ENCODE peak calls at places on chromosome 1, in ten cellular contexts. N, K, T, O, Y, P, X, Q, B and D are unnamed samples.

GRCh38 chr1:177334276-177334675 is 163.5 kb downstream of the BRINP2 start:
- DNase-seq in K (no peak), T (no peak), N (no peak), Y (no peak), B (no peak), P (peak; percentile 25), Q (no peak), O (no peak), X (no peak), D (no peak)

GRCh38 chr1:105865546-105865945 is 1190.9 kb upstream of the PRMT6 start:
- DNase-seq in O (no peak), Y (no peak), Q (no peak), P (no peak), X (no peak), T (no peak), B (no peak), N (no peak), K (no peak), D (no peak)

GRCh38 chr1:38941527-38942019 is at the start of gene RHBDL2:
- DNase-seq in O (peak; percentile 71), Y (peak; percentile 70), X (peak; percentile 88), P (no peak), T (peak; percentile 76), B (peak; percentile 54), Q (no peak), N (peak; percentile 90), K (peak; percentile 38), D (peak; percentile 56)

GRCh38 chr1:61141288-61142044 is 59.1 kb downstream of the NFIA start:
- DNase-seq in T (no peak), Q (peak; percentile 9), K (peak; percentile 35), N (no peak), X (no peak), O (no peak), Y (peak; percentile 73), P (no peak), B (no peak), D (no peak)

GRCh38 chr1:34408011-34408410 is 231.3 kb downstream of the C1orf94 start:
- DNase-seq in Y (no peak), N (no peak), Q (no peak), O (no peak), X (no peak), P (no peak), T (peak; percentile 41), K (no peak), B (no peak), D (no peak)

GRCh38 chr1:21439721-21440629 is at the start of gene NBPF3:
- DNase-seq in O (peak; percentile 94), B (peak; percentile 90), Y (peak; percentile 82), X (peak; percentile 91), N (peak; percentile 97), Q (peak; percentile 95), P (peak; percentile 97), T (peak; percentile 95), K (peak; percentile 69), D (peak; percentile 93)

GRCh38 chr1:218409946-218410510 is 64.9 kb downstream of the TGFB2 start:
- DNase-seq in B (no peak), T (no peak), Q (no peak), N (no peak), P (no peak), Y (no peak), X (no peak), K (peak; percentile 50), O (no peak), D (no peak)

GRCh38 chr1:178628637-178629548 is 96.2 kb upstream of the RALGPS2 start:
- DNase-seq in T (no peak), K (peak; percentile 83), N (no peak), B (no peak), O (no peak), Y (peak; percentile 71), Q (no peak), P (no peak), X (no peak), D (peak; percentile 31)

GRCh38 chr1:154851392-154852177 is 18.5 kb downstream of the KCNN3 start:
- DNase-seq in Q (no peak), K (no peak), Y (no peak), T (no peak), O (peak; percentile 87), P (no peak), B (no peak), X (no peak), N (peak; percentile 54), D (peak; percentile 50)

GRCh38 chr1:214503553-214503952 is 47.8 kb downstream of the PTPN14 start:
- DNase-seq in X (no peak), T (no peak), N (no peak), K (peak; percentile 54), P (no peak), Y (peak; percentile 27), Q (no peak), B (no peak), O (no peak), D (no peak)

GRCh38 chr1:67773462-67773861 is 59.8 kb downstream of the GNG12 start:
- DNase-seq in X (no peak), K (peak; percentile 60), T (no peak), Q (no peak), P (no peak), N (no peak), B (no peak), O (no peak), Y (no peak), D (no peak)

GRCh38 chr1:185681034-185681633 is 53.1 kb upstream of the HMCN1 start:
- DNase-seq in P (peak; percentile 59), N (no peak), T (no peak), Y (peak; percentile 65), X (no peak), B (no peak), O (no peak), Q (peak; percentile 54), K (peak; percentile 44), D (no peak)

GRCh38 chr1:80158266-80158665 is 1151.7 kb upstream of the ADGRL4 start:
- DNase-seq in Q (no peak), T (no peak), P (no peak), X (no peak), B (no peak), O (no peak), N (no peak), K (no peak), Y (no peak), D (no peak)

GRCh38 chr1:170804419-170804818 is 130.9 kb upstream of the MROH9 start:
- DNase-seq in Q (no peak), K (no peak), B (no peak), N (no peak), X (no peak), Y (no peak), O (no peak), T (no peak), P (no peak), D (no peak)

GRCh38 chr1:115660151-115660550 is 18.4 kb downstream of the VANGL1 start:
- DNase-seq in N (no peak), O (no peak), X (no peak), B (no peak), Y (no peak), K (no peak), Q (no peak), T (no peak), P (no peak), D (no peak)
- H3K4me1 ChIP-seq in N (peaks cover 22% of the 10 kb centered on the region), O (peaks cover 22% of the 10 kb centered on the region), X (peaks cover 11% of the 10 kb centered on the region), B (peaks cover 35% of the 10 kb centered on the region), Y (peaks cover 8% of the 10 kb centered on the region), K (peaks cover 3% of the 10 kb centered on the region), Q (no peaks in the 10 kb centered on the region), T (peaks cover 7% of the 10 kb centered on the region), P (peaks cover 3% of the 10 kb centered on the region), D (no peaks in the 10 kb centered on the region)

GRCh38 chr1:7785108-7785507 is 1.0 kb downstream of the PER3 start:
- DNase-seq in K (no peak), Q (no peak), T (no peak), P (no peak), X (no peak), Y (no peak), O (no peak), N (no peak), B (no peak), D (no peak)

GRCh38 chr1:7783178-7783711 is 846 bp upstream of the PER3 start:
- DNase-seq in Y (peak; percentile 69), K (peak; percentile 24), Q (peak; percentile 18), X (peak; percentile 71), O (peak; percentile 93), P (peak; percentile 77), B (peak; percentile 83), T (peak; percentile 78), N (peak; percentile 94), D (peak; percentile 86)

GRCh38 chr1:7781923-7782495 is 2.1 kb upstream of the PER3 start:
- DNase-seq in P (no peak), B (no peak), Y (no peak), K (no peak), N (no peak), T (no peak), X (peak; percentile 57), O (no peak), Q (no peak), D (no peak)

GRCh38 chr1:7784492-7785071 is 491 bp downstream of the PER3 start:
- DNase-seq in Y (peak; percentile 2), B (peak; percentile 37), T (peak; percentile 56), N (peak; percentile 85), O (peak; percentile 79), Q (no peak), P (no peak), X (no peak), K (no peak), D (peak; percentile 69)

GRCh38 chr1:7783826-7784491 is at the start of gene PER3:
- DNase-seq in P (peak; percentile 99), X (peak; percentile 99), O (peak; percentile 99), N (peak; percentile 99), Y (peak; percentile 99), B (peak; percentile 98), K (peak; percentile 95), T (peak; percentile 96), Q (peak; percentile 83), D (peak; percentile 99)
- H3K27ac ChIP-seq in P (peak within 1 kb of the TSS; percentile 82), X (peak within 1 kb of the TSS; percentile 95), O (peak within 1 kb of the TSS; percentile 94), N (peak within 1 kb of the TSS; percentile 84), Y (peak within 1 kb of the TSS; percentile 88), B (peak within 1 kb of the TSS; percentile 94), K (peak within 1 kb of the TSS; percentile 27), T (peak within 1 kb of the TSS; percentile 77), Q (no peak within 1 kb of the TSS), D (peak within 1 kb of the TSS; percentile 96)

DNA sequence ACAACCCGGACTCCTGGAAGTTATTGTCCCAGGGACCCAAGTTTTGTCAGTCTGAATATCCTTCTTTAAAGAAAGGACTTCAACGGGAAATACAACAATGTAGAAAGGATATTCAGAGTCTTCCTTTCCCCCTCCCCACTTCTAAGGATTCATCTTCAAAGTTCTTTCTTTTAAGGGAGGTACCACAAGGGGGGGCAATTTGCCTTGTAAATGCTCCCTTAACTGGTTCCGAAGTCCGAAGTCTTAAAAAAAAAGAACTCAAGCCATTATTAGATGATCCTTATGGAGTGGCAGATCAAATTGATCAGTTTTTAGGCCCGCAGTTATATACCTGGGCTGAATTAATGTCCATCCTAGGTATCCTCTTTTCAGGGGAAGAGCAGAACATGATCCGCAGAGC is 47.0 kb downstream of the SERINC2 start:
- DNase-seq in K (peak; percentile 28), X (no peak), Q (no peak), O (no peak), Y (peak; percentile 53), T (no peak), N (no peak), B (no peak), P (peak; percentile 81), D (no peak)
- TF ChIP-seq CTCF in K (peak; percentile 43), X (no peak), Q (peak; percentile 49), O (peak; percentile 13), Y (peak; percentile 32), T (no peak), N (peak; percentile 22), B (no peak), P (peak; percentile 65), D (no peak)

DNA sequence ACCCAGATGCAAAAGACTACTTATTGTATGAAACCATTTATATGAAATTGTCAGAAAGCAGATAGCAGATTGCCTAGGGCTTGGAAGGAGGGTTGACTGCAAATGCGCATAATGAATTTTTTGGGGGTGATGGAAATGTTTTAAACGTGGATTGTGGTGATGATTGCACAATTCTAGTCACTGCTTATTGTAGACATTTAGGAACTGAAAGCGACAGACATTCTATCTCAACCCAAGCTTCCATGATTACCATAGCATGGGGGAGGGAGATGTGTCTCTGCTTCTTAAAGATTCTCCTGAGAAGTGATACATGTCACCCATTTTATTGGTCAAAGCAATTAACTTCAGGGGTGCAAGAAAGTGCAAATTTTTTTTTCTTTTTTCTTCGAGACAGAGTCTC is 2.8 kb upstream of the MTF2 start:
- DNase-seq in Y (no peak), T (no peak), X (no peak), N (no peak), P (no peak), O (no peak), Q (no peak), B (no peak), K (no peak), D (no peak)
- H3K4me1 ChIP-seq in Y (peaks cover 8% of the 10 kb centered on the region), T (peaks cover 21% of the 10 kb centered on the region), X (peaks cover 7% of the 10 kb centered on the region), N (no peaks in the 10 kb centered on the region), P (peaks cover 6% of the 10 kb centered on the region), O (peaks cover 20% of the 10 kb centered on the region), Q (peaks cover 4% of the 10 kb centered on the region), B (peaks cover 24% of the 10 kb centered on the region), K (no peaks in the 10 kb centered on the region), D (peaks cover 12% of the 10 kb centered on the region)